ENCODE peak calls at places on chromosomes 1 and 21, in eight cellular contexts. B is stimulated activated CD8-positive, alpha-beta memory T cell treated with anti-CD3 and anti-CD28 coated beads, Interleukin-12 subunit alpha, Interleukin-12 subunit beta, amount 100 ng/mL, for 4 hours; J is COLO829; Q is right atrium auricular region; E is H54; P is kidney glomerular epithelial cell; Y is GM12892; H is amniotic stem cell. S is an unnamed sample.
A peak's percentile ranks its signal among the peaks of the same experiment; 100 is the strongest.

GRCh38 chr1:27025718-27026117 is 13.1 kb upstream of the TENT5B start:
- DNase-seq in B (no peak), J (no peak), Q (no peak), E (no peak), P (no peak), Y (no peak), H (no peak), S (no peak)

GRCh38 chr1:229570891-229571516 is 12.5 kb upstream of the ABCB10 start:
- DNase-seq in B (no peak), J (no peak), Q (no peak), E (no peak), P (no peak), Y (no peak), H (no peak), S (no peak)

GRCh38 chr1:145747398-145748247 is 28.3 kb downstream of the CD160 start:
- DNase-seq in B (no peak), J (no peak), Q (no peak), E (no peak), P (no peak), Y (no peak), H (no peak), S (no peak)

GRCh38 chr1:2480236-2480985 is 4.3 kb downstream of the PLCH2 start:
- DNase-seq in B (no peak), J (no peak), Q (no peak), E (no peak), P (no peak), Y (no peak), H (no peak), S (no peak)

GRCh38 chr1:201694615-201695335 is 134.2 kb upstream of the IPO9 start:
- DNase-seq in B (no peak), J (no peak), Q (no peak), E (no peak), P (no peak), Y (no peak), H (no peak), S (no peak)

GRCh38 chr21:35345954-35346353 is 296.9 kb upstream of the RUNX1 start:
- DNase-seq in B (no peak), J (no peak), Q (no peak), E (no peak), P (no peak), Y (no peak), H (no peak), S (no peak)

GRCh38 chr21:16945580-16945979 is 567.3 kb upstream of the CXADR start:
- DNase-seq in B (no peak), J (no peak), Q (no peak), E (no peak), P (no peak), Y (no peak), H (no peak), S (peak; percentile 2)

GRCh38 chr1:35573198-35573775 is at the start of gene TFAP2E:
- DNase-seq in B (no peak), J (peak; percentile 41), Q (no peak), E (no peak), P (peak; percentile 12), Y (no peak), H (no peak), S (no peak)

GRCh38 chr1:79603862-79604261 is 597.3 kb upstream of the ADGRL4 start:
- DNase-seq in B (no peak), J (no peak), Q (no peak), E (no peak), P (no peak), Y (no peak), H (peak; percentile 28), S (no peak)

GRCh38 chr1:87644500-87645245 is 316.0 kb downstream of the LMO4 start:
- DNase-seq in B (no peak), J (no peak), Q (no peak), E (no peak), P (peak; percentile 23), Y (no peak), H (no peak), S (no peak)

GRCh38 chr1:248748211-248748610 is 7.3 kb downstream of the LYPD8 start:
- DNase-seq in B (no peak), J (no peak), Q (no peak), E (no peak), P (no peak), Y (no peak), H (no peak), S (no peak)

GRCh38 chr1:101996830-101997485 is at the start of gene OLFM3:
- DNase-seq in B (no peak), J (peak; percentile 13), Q (no peak), E (no peak), P (no peak), Y (peak; percentile 4), H (no peak), S (no peak)

GRCh38 chr1:212651977-212652376 is 43.4 kb downstream of the ATF3 start:
- DNase-seq in B (no peak), J (no peak), Q (no peak), E (no peak), P (no peak), Y (no peak), H (no peak), S (no peak)

GRCh38 chr21:46486481-46487000 is 27.9 kb downstream of the DIP2A start:
- DNase-seq in B (no peak), J (no peak), Q (no peak), E (no peak), P (no peak), Y (no peak), H (no peak), S (no peak)

GRCh38 chr21:34906401-34906800 is 142.7 kb downstream of the RUNX1 start:
- DNase-seq in B (no peak), J (no peak), Q (no peak), E (no peak), P (no peak), Y (no peak), H (no peak), S (no peak)

GRCh38 chr1:151199860-151200581 is 1.7 kb downstream of the PIP5K1A start:
- DNase-seq in B (no peak), J (peak; percentile 53), Q (no peak), E (peak; percentile 66), P (peak; percentile 97), Y (no peak), H (peak; percentile 47), S (peak; percentile 71)

GRCh38 chr1:14598498-14599172 is at the start of gene KAZN:
- DNase-seq in B (no peak), J (no peak), Q (no peak), E (peak; percentile 23), P (peak; percentile 35), Y (no peak), H (no peak), S (no peak)

GRCh38 chr1:211609120-211610024 is 30.4 kb upstream of the SLC30A1 start:
- DNase-seq in B (no peak), J (no peak), Q (no peak), E (no peak), P (no peak), Y (no peak), H (no peak), S (no peak)

GRCh38 chr1:157819886-157820285 is at the start of gene FCRL1:
- DNase-seq in B (no peak), J (no peak), Q (no peak), E (no peak), P (no peak), Y (no peak), H (no peak), S (no peak)

S was measured in fibroblast of the conjunctiva.